ENCODE peak calls at places on chromosomes 5 and 9, in five cellular contexts. C is tibial nerve, J is psoas muscle, Z is heart left ventricle, N is mucosa of descending colon. L is an unnamed sample. For H3K4me1, the result is how much of the 10 kb centered on the place peaks cover.

GRCh38 chr9:122338536-122338935 is 32.3 kb upstream of the PTGS1 start:
- DNase-seq in C (no peak), J (no peak), Z (no peak), N (no peak), L (no peak)

GRCh38 chr9:127974769-127975261 is 6.0 kb downstream of the EEIG1 start:
- DNase-seq in C (no peak), J (peak), Z (no peak), N (no peak), L (peak)

GRCh38 chr9:21002040-21002439 is 29.4 kb downstream of the HACD4 start:
- DNase-seq in C (no peak), J (no peak), Z (no peak), N (no peak), L (no peak)

GRCh38 chr9:100472725-100473261 is at the start of gene TMEFF1:
- DNase-seq in C (no peak), J (peak), Z (peak), N (peak), L (peak)

GRCh38 chr5:149886697-149887470 is 57.7 kb downstream of the PDE6A start:
- DNase-seq in C (no peak), J (no peak), Z (no peak), N (no peak), L (no peak)

GRCh38 chr9:123335227-123335985 is 20.6 kb upstream of the CRB2 start:
- DNase-seq in C (no peak), J (no peak), Z (no peak), N (no peak), L (peak)

GRCh38 chr5:118042076-118042475 is 946.3 kb downstream of the DTWD2 start:
- DNase-seq in C (no peak), J (no peak), Z (no peak), N (no peak), L (no peak)

GRCh38 chr9:120336021-120336752 is 243.8 kb downstream of the CDK5RAP2 start:
- DNase-seq in C (no peak), J (no peak), Z (no peak), N (no peak), L (no peak)

GRCh38 chr9:115849679-115850412 is 303.7 kb upstream of the PAPPA start:
- DNase-seq in C (peak), J (no peak), Z (no peak), N (peak), L (peak)

DNA sequence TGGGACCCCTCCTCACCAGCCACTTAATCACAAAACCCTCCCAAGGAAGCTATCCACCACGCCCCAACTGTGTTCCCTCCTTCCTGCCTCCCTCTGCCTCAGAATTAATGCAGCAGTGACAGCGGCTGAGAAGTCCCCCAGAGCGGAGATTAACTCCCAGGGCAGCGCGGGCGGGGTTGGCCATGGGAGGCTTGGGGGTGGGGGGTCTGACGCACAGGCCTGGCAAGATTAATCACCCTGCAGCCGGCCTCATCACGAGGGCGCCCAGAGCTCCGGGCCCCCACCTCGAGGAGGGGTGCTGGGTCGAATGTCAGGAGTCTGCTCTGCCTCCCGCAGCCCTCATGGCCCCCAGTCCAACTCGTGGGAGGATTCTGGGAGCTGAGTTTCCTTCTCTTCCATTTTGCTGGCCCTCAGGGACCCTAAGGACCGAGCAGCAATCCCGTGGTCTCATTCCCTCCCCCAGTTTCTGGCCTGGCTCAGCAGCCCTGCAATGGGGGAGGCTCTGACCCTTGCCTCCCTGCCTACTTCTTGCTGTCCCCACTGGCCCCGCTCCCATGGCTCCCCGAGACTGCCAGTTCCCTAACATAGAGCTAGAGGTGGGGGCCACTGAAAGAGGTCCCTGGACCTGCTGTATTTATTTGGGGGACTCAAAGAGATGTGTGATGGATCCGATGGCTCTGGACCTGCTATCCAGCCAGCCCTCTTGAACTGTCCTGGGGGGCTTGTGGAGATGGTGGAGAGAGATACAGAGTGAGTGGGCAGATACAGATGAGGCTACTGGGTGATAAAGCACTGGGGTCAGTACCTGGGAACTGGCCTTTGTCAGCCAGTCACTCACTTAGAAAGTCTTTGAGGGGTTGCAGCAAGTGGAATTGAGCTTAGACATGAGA is 42.5 kb downstream of the CXXC5 start:
- DNase-seq in C (no peak), J (no peak), Z (peak), N (no peak), L (no peak)
- H3K4me1 ChIP-seq in C (under half), J (half or more), Z (under half), N (under half), L (under half)

GRCh38 chr5:143376911-143377838 is 26.3 kb downstream of the NR3C1 start:
- DNase-seq in C (no peak), J (no peak), Z (no peak), N (no peak), L (no peak)
- H3K4me1 ChIP-seq in C (under half), J (half or more), Z (under half), N (under half), L (under half)

GRCh38 chr9:94167055-94167346 is 82.7 kb downstream of the PTPDC1 start:
- DNase-seq in C (no peak), J (no peak), Z (no peak), N (no peak), L (no peak)
- H3K4me1 ChIP-seq in C (under half), J (under half), Z (under half), N (under half), L (half or more)

GRCh38 chr5:119357309-119357708 is 1.5 kb downstream of the TNFAIP8 start:
- DNase-seq in C (no peak), J (no peak), Z (no peak), N (no peak), L (no peak)

GRCh38 chr5:119358901-119359603 is 3.2 kb downstream of the TNFAIP8 start:
- DNase-seq in C (no peak), J (no peak), Z (no peak), N (no peak), L (no peak)

GRCh38 chr5:119356384-119357188 is 767 bp downstream of the TNFAIP8 start:
- DNase-seq in C (no peak), J (no peak), Z (no peak), N (no peak), L (no peak)

GRCh38 chr5:119359737-119360413 is 4.1 kb downstream of the TNFAIP8 start:
- DNase-seq in C (no peak), J (no peak), Z (no peak), N (no peak), L (no peak)

DNA sequence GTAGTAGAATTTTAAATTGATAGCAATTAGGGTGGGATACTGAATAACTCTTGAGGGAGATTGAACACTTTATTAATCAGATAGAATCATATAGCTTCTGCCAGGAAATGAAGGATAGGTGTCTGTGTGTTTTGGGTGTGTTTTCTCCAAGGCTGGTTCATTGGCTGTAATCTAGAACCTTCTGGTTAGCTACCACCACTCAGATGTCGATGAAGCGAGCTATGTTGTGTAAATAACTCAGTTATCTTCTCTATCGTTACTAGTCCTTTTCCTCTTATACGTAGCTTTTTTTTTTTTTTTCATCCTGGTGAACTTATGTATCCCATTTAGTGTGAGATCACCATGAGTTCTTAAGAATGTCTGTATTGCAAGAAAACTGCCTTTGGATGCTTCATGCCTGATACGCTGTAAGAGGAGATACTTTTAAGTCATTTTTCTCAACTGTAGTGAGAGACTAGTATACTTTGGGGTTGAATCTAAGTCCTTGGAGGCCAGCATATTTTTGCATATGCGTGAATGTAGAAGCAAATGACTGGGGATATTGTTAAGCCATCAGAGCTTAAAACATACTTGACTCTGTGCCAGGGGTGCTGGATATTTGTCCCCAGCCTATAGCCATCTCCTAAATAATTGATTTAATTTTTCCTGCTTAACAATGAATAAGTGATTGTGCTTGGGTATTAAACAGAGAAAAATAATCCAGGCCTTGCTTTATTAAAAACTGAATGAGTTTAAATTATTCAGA is 2.2 kb downstream of the TNFAIP8 start:
- DNase-seq in C (no peak), J (no peak), Z (no peak), N (no peak), L (no peak)
- H3K4me1 ChIP-seq in C (under half), J (under half), Z (under half), N (under half), L (half or more)

DNA sequence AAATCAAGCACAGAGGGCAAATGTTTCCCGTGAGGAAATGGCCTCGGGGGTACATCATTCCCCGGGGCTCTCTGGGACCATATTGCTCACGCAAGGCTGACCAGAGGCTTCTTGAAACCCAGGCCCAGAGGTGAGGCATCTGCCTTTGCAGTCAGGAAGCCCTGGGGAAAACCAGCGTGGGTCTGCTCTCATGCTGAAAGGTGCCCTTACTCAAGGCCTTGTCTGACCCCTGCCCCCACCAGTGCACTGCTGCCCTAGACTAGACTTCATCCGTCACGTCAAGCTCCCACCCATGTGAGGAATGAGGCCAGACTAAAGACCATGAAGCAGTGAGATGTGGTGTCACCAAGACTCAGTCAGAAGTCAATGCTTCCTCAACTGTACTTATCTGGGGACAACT is 66.1 kb downstream of the PAX5 start:
- DNase-seq in C (no peak), J (no peak), Z (no peak), N (no peak), L (no peak)
- H3K4me1 ChIP-seq in C (under half), J (under half), Z (under half), N (under half), L (under half)

GRCh38 chr5:68285075-68285827 is 69.7 kb downstream of the PIK3R1 start:
- DNase-seq in C (no peak), J (no peak), Z (no peak), N (no peak), L (no peak)
- H3K4me1 ChIP-seq in C (half or more), J (under half), Z (under half), N (under half), L (under half)

DNA sequence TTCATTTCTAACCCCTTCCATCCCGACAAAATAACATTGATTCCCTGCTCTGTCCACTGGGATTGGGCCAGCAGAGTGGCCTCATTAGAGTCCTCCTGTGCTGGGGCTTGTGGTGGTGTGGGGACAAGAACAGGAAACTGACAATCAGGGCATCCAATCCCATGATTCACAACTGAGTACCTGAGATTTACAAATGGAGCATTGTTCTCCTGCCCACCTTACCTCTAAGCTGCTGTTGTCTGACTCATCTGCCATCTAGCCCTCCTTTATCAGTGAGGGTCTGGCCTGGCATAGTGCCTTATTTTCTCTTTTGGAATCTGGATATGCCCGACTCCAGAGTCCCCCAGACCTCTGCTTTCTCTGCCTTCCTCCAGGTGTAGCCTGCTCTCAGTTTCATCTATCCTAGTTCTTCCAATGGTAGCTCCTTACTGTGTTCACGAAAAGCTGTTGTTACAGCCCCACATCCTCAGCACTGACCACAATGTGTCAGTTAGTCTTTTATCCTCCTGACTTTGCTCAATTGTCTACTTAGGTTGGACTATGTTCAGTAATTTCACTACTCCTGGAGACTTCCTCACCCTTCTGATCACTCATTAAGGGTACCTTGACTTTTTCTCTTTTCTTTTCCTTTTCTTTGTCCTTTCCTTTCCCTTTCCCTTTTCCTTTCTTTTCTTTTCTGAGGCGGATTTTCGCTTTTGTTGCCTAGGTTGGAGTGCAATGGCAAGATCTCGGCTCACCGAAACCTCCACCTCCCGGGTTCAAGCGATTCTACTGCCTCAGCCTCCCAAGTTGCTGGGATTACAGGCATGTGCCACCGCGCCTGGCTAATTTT is 13.4 kb downstream of the WNT8A start:
- DNase-seq in C (no peak), J (no peak), Z (no peak), N (no peak), L (no peak)
- H3K4me1 ChIP-seq in C (under half), J (under half), Z (under half), N (under half), L (under half)

GRCh38 chr9:94872921-94873511 is 146.5 kb downstream of the AOPEP start:
- DNase-seq in C (no peak), J (no peak), Z (no peak), N (no peak), L (no peak)
- H3K4me1 ChIP-seq in C (under half), J (half or more), Z (under half), N (under half), L (under half)

L was measured in left lung.